ENCODE peak calls at places on chromosomes 16 and 17, in six cellular contexts. One of them, this sample, is unnamed.

GRCh38 chr17:67717192-67717623 is 528 bp upstream of the NOL11 start:
- DNase-seq in H9: no peak
- DNase-seq in activated CD4-positive, alpha-beta T cell treated with anti-CD3 and anti-CD28 coated beads, Interleukin-2, amount 10 ng/mL, durations not matched to agents 24 days and 14 days: no peak
- DNase-seq in mucosa of descending colon: no peak
- DNase-seq in T follicular helper cell: no peak
- DNase-seq in tibial artery: no peak
- DNase-seq in this sample: no peak

GRCh38 chr17:13541032-13541480 is 60.7 kb downstream of the HS3ST3A1 start:
- DNase-seq in H9: no peak
- DNase-seq in activated CD4-positive, alpha-beta T cell treated with anti-CD3 and anti-CD28 coated beads, Interleukin-2, amount 10 ng/mL, durations not matched to agents 24 days and 14 days: no peak
- DNase-seq in mucosa of descending colon: no peak
- DNase-seq in T follicular helper cell: no peak
- DNase-seq in tibial artery: peak
- DNase-seq in this sample: no peak

GRCh38 chr16:88004391-88004790 is 53.2 kb downstream of the BANP start:
- DNase-seq in H9: no peak
- DNase-seq in activated CD4-positive, alpha-beta T cell treated with anti-CD3 and anti-CD28 coated beads, Interleukin-2, amount 10 ng/mL, durations not matched to agents 24 days and 14 days: no peak
- DNase-seq in mucosa of descending colon: no peak
- DNase-seq in T follicular helper cell: no peak
- DNase-seq in tibial artery: no peak
- DNase-seq in this sample: no peak

GRCh38 chr17:78490673-78491072 is 86.5 kb downstream of the DNAH17 start:
- DNase-seq in H9: no peak
- DNase-seq in activated CD4-positive, alpha-beta T cell treated with anti-CD3 and anti-CD28 coated beads, Interleukin-2, amount 10 ng/mL, durations not matched to agents 24 days and 14 days: no peak
- DNase-seq in mucosa of descending colon: no peak
- DNase-seq in T follicular helper cell: no peak
- DNase-seq in tibial artery: no peak
- DNase-seq in this sample: no peak

GRCh38 chr17:41133880-41134735 is 6.2 kb downstream of the KRTAP4-6 start:
- DNase-seq in H9: no peak
- DNase-seq in activated CD4-positive, alpha-beta T cell treated with anti-CD3 and anti-CD28 coated beads, Interleukin-2, amount 10 ng/mL, durations not matched to agents 24 days and 14 days: no peak
- DNase-seq in mucosa of descending colon: no peak
- DNase-seq in T follicular helper cell: no peak
- DNase-seq in tibial artery: no peak
- DNase-seq in this sample: no peak

GRCh38 chr17:77054926-77055325 is 85.8 kb upstream of the SEC14L1 start:
- DNase-seq in H9: peak
- DNase-seq in activated CD4-positive, alpha-beta T cell treated with anti-CD3 and anti-CD28 coated beads, Interleukin-2, amount 10 ng/mL, durations not matched to agents 24 days and 14 days: no peak
- DNase-seq in mucosa of descending colon: no peak
- DNase-seq in T follicular helper cell: no peak
- DNase-seq in tibial artery: no peak
- DNase-seq in this sample: no peak

GRCh38 chr17:5297245-5297644 is 15.2 kb downstream of the RABEP1 start:
- DNase-seq in H9: no peak
- DNase-seq in activated CD4-positive, alpha-beta T cell treated with anti-CD3 and anti-CD28 coated beads, Interleukin-2, amount 10 ng/mL, durations not matched to agents 24 days and 14 days: no peak
- DNase-seq in mucosa of descending colon: no peak
- DNase-seq in T follicular helper cell: no peak
- DNase-seq in tibial artery: no peak
- DNase-seq in this sample: no peak

GRCh38 chr16:73268311-73268997 is 220.5 kb upstream of the ZFHX3 start:
- DNase-seq in H9: peak
- DNase-seq in activated CD4-positive, alpha-beta T cell treated with anti-CD3 and anti-CD28 coated beads, Interleukin-2, amount 10 ng/mL, durations not matched to agents 24 days and 14 days: no peak
- DNase-seq in mucosa of descending colon: no peak
- DNase-seq in T follicular helper cell: no peak
- DNase-seq in tibial artery: no peak
- DNase-seq in this sample: no peak

GRCh38 chr16:15643453-15644305 is 725 bp upstream of the MARF1 start:
- DNase-seq in H9: no peak
- DNase-seq in activated CD4-positive, alpha-beta T cell treated with anti-CD3 and anti-CD28 coated beads, Interleukin-2, amount 10 ng/mL, durations not matched to agents 24 days and 14 days: no peak
- DNase-seq in mucosa of descending colon: peak
- DNase-seq in T follicular helper cell: no peak
- DNase-seq in tibial artery: no peak
- DNase-seq in this sample: no peak

GRCh38 chr16:4945560-4946502 is 8.9 kb upstream of the PPL start:
- DNase-seq in H9: no peak
- DNase-seq in activated CD4-positive, alpha-beta T cell treated with anti-CD3 and anti-CD28 coated beads, Interleukin-2, amount 10 ng/mL, durations not matched to agents 24 days and 14 days: no peak
- DNase-seq in mucosa of descending colon: no peak
- DNase-seq in T follicular helper cell: no peak
- DNase-seq in tibial artery: peak
- DNase-seq in this sample: no peak

GRCh38 chr16:62041401-62041800 is 5.2 kb upstream of the CDH8 start:
- DNase-seq in H9: peak
- DNase-seq in activated CD4-positive, alpha-beta T cell treated with anti-CD3 and anti-CD28 coated beads, Interleukin-2, amount 10 ng/mL, durations not matched to agents 24 days and 14 days: no peak
- DNase-seq in mucosa of descending colon: peak
- DNase-seq in T follicular helper cell: no peak
- DNase-seq in tibial artery: no peak
- DNase-seq in this sample: no peak

GRCh38 chr16:80899804-80900592 is 95.6 kb upstream of the CDYL2 start:
- DNase-seq in H9: no peak
- DNase-seq in activated CD4-positive, alpha-beta T cell treated with anti-CD3 and anti-CD28 coated beads, Interleukin-2, amount 10 ng/mL, durations not matched to agents 24 days and 14 days: no peak
- DNase-seq in mucosa of descending colon: peak
- DNase-seq in T follicular helper cell: no peak
- DNase-seq in tibial artery: peak
- DNase-seq in this sample: no peak

GRCh38 chr17:45318561-45319230 is 1.9 kb upstream of the MAP3K14 start:
- DNase-seq in H9: no peak
- DNase-seq in activated CD4-positive, alpha-beta T cell treated with anti-CD3 and anti-CD28 coated beads, Interleukin-2, amount 10 ng/mL, durations not matched to agents 24 days and 14 days: no peak
- DNase-seq in mucosa of descending colon: no peak
- DNase-seq in T follicular helper cell: no peak
- DNase-seq in tibial artery: no peak
- DNase-seq in this sample: no peak

GRCh38 chr17:32575865-32576264 is 89.1 kb downstream of the CDK5R1 start:
- DNase-seq in H9: no peak
- DNase-seq in activated CD4-positive, alpha-beta T cell treated with anti-CD3 and anti-CD28 coated beads, Interleukin-2, amount 10 ng/mL, durations not matched to agents 24 days and 14 days: no peak
- DNase-seq in mucosa of descending colon: no peak
- DNase-seq in T follicular helper cell: no peak
- DNase-seq in tibial artery: no peak
- DNase-seq in this sample: no peak

GRCh38 chr17:47203984-47204721 is 5.0 kb upstream of the MYL4 start:
- DNase-seq in H9: no peak
- DNase-seq in activated CD4-positive, alpha-beta T cell treated with anti-CD3 and anti-CD28 coated beads, Interleukin-2, amount 10 ng/mL, durations not matched to agents 24 days and 14 days: peak
- DNase-seq in mucosa of descending colon: no peak
- DNase-seq in T follicular helper cell: peak
- DNase-seq in tibial artery: no peak
- DNase-seq in this sample: peak

GRCh38 chr17:1464186-1464585 is 8.2 kb upstream of the CRK start:
- DNase-seq in H9: no peak
- DNase-seq in activated CD4-positive, alpha-beta T cell treated with anti-CD3 and anti-CD28 coated beads, Interleukin-2, amount 10 ng/mL, durations not matched to agents 24 days and 14 days: no peak
- DNase-seq in mucosa of descending colon: no peak
- DNase-seq in T follicular helper cell: no peak
- DNase-seq in tibial artery: no peak
- DNase-seq in this sample: no peak

GRCh38 chr17:80036715-80037477 is 454 bp downstream of the CCDC40 start:
- DNase-seq in H9: peak
- DNase-seq in activated CD4-positive, alpha-beta T cell treated with anti-CD3 and anti-CD28 coated beads, Interleukin-2, amount 10 ng/mL, durations not matched to agents 24 days and 14 days: peak
- DNase-seq in mucosa of descending colon: peak
- DNase-seq in T follicular helper cell: peak
- DNase-seq in tibial artery: no peak
- DNase-seq in this sample: peak

GRCh38 chr16:69040144-69040909 is 65.1 kb upstream of the HAS3 start:
- DNase-seq in H9: no peak
- DNase-seq in activated CD4-positive, alpha-beta T cell treated with anti-CD3 and anti-CD28 coated beads, Interleukin-2, amount 10 ng/mL, durations not matched to agents 24 days and 14 days: no peak
- DNase-seq in mucosa of descending colon: no peak
- DNase-seq in T follicular helper cell: no peak
- DNase-seq in tibial artery: no peak
- DNase-seq in this sample: no peak

GRCh38 chr17:65202833-65203571 is 65.8 kb downstream of the RGS9 start:
- DNase-seq in H9: no peak
- DNase-seq in activated CD4-positive, alpha-beta T cell treated with anti-CD3 and anti-CD28 coated beads, Interleukin-2, amount 10 ng/mL, durations not matched to agents 24 days and 14 days: no peak
- DNase-seq in mucosa of descending colon: no peak
- DNase-seq in T follicular helper cell: no peak
- DNase-seq in tibial artery: no peak
- DNase-seq in this sample: no peak

GRCh38 chr17:76997981-76998531 is 129.9 kb downstream of the MGAT5B start:
- DNase-seq in H9: no peak
- DNase-seq in activated CD4-positive, alpha-beta T cell treated with anti-CD3 and anti-CD28 coated beads, Interleukin-2, amount 10 ng/mL, durations not matched to agents 24 days and 14 days: peak
- DNase-seq in mucosa of descending colon: peak
- DNase-seq in T follicular helper cell: peak
- DNase-seq in tibial artery: no peak
- DNase-seq in this sample: peak

GRCh38 chr16:73505178-73505968 is 457.4 kb upstream of the ZFHX3 start:
- DNase-seq in H9: no peak
- DNase-seq in activated CD4-positive, alpha-beta T cell treated with anti-CD3 and anti-CD28 coated beads, Interleukin-2, amount 10 ng/mL, durations not matched to agents 24 days and 14 days: no peak
- DNase-seq in mucosa of descending colon: no peak
- DNase-seq in T follicular helper cell: no peak
- DNase-seq in tibial artery: no peak
- DNase-seq in this sample: no peak

GRCh38 chr16:49876716-49877129 is 20.8 kb upstream of the ZNF423 start:
- DNase-seq in H9: peak
- DNase-seq in activated CD4-positive, alpha-beta T cell treated with anti-CD3 and anti-CD28 coated beads, Interleukin-2, amount 10 ng/mL, durations not matched to agents 24 days and 14 days: peak
- DNase-seq in mucosa of descending colon: peak
- DNase-seq in T follicular helper cell: no peak
- DNase-seq in tibial artery: peak
- DNase-seq in this sample: no peak

This sample was measured in T-helper 1 cell.